ENCODE peak calls at places on chromosomes 11 and 22, in ten cellular contexts. I, K, C, T, Z, W, E, J, O and G are unnamed samples.

GRCh38 chr22:44554411-44554810 is 56.4 kb upstream of the RTL6 start:
- DNase-seq in I (no peak), K (no peak), C (no peak), T (no peak), Z (no peak), W (no peak), E (no peak), J (no peak), O (no peak), G (no peak)

GRCh38 chr11:86458294-86459001 is 83.8 kb downstream of the CCDC81 start:
- DNase-seq in I (no peak), K (no peak), C (no peak), T (no peak), Z (no peak), W (no peak), E (no peak), J (no peak), O (no peak), G (no peak)

GRCh38 chr11:117269856-117270255 is 21.3 kb upstream of the BACE1-AS start:
- DNase-seq in I (no peak), K (no peak), C (no peak), T (no peak), Z (no peak), W (no peak), E (no peak), J (no peak), O (no peak), G (no peak)

GRCh38 chr11:82831364-82831763 is 68.9 kb downstream of the PRCP start:
- DNase-seq in I (no peak), K (no peak), C (no peak), T (no peak), Z (peak; percentile 46), W (no peak), E (no peak), J (no peak), O (no peak), G (no peak)

GRCh38 chr11:104668797-104669463 is 229.3 kb downstream of the CASP12 start:
- DNase-seq in I (peak; percentile 62), K (peak; percentile 81), C (no peak), T (peak; percentile 72), Z (peak; percentile 58), W (peak; percentile 94), E (no peak), J (no peak), O (no peak), G (no peak)

GRCh38 chr11:2762451-2762850 is 62.7 kb upstream of the KCNQ1OT1 start:
- DNase-seq in I (no peak), K (no peak), C (no peak), T (no peak), Z (no peak), W (no peak), E (no peak), J (no peak), O (no peak), G (no peak)

GRCh38 chr11:107249054-107249453 is 208.6 kb downstream of the CWF19L2 start:
- DNase-seq in I (no peak), K (no peak), C (no peak), T (no peak), Z (no peak), W (peak; percentile 29), E (no peak), J (no peak), O (no peak), G (no peak)

GRCh38 chr11:76783901-76784813 is 1.0 kb downstream of the TSKU start:
- DNase-seq in I (peak; percentile 87), K (no peak), C (no peak), T (peak; percentile 62), Z (peak; percentile 79), W (no peak), E (no peak), J (peak; percentile 52), O (peak; percentile 94), G (peak; percentile 83)

GRCh38 chr11:122979103-122979814 is 2.4 kb downstream of the BSX start:
- DNase-seq in I (no peak), K (no peak), C (no peak), T (no peak), Z (no peak), W (no peak), E (no peak), J (no peak), O (peak; percentile 38), G (no peak)

GRCh38 chr11:126053340-126054286 is 9.1 kb downstream of the CDON start:
- DNase-seq in I (no peak), K (no peak), C (no peak), T (no peak), Z (no peak), W (no peak), E (no peak), J (no peak), O (no peak), G (no peak)

GRCh38 chr11:8266246-8267241 is 2.9 kb upstream of the LMO1 start:
- DNase-seq in I (no peak), K (no peak), C (no peak), T (no peak), Z (no peak), W (no peak), E (no peak), J (no peak), O (no peak), G (no peak)

GRCh38 chr11:106159846-106160245 is 82.4 kb downstream of the AASDHPPT start:
- DNase-seq in I (no peak), K (no peak), C (no peak), T (peak; percentile 36), Z (no peak), W (no peak), E (no peak), J (no peak), O (no peak), G (no peak)

GRCh38 chr11:36945384-36945783 is 347.3 kb upstream of the RAG2 start:
- DNase-seq in I (no peak), K (no peak), C (no peak), T (no peak), Z (no peak), W (peak; percentile 5), E (no peak), J (no peak), O (no peak), G (no peak)

GRCh38 chr11:134498326-134499139 is 86.5 kb upstream of the B3GAT1 start:
- DNase-seq in I (no peak), K (no peak), C (no peak), T (no peak), Z (no peak), W (no peak), E (no peak), J (no peak), O (no peak), G (no peak)

GRCh38 chr11:64862914-64863313 is 15.5 kb downstream of the EHD1 start:
- DNase-seq in I (no peak), K (no peak), C (no peak), T (no peak), Z (no peak), W (no peak), E (no peak), J (no peak), O (no peak), G (no peak)

GRCh38 chr11:34345991-34346480 is 11.8 kb downstream of the ABTB2 start:
- DNase-seq in I (no peak), K (no peak), C (no peak), T (peak; percentile 43), Z (no peak), W (no peak), E (no peak), J (no peak), O (no peak), G (no peak)

GRCh38 chr11:19290356-19290755 is 49.6 kb upstream of the E2F8 start:
- DNase-seq in I (no peak), K (no peak), C (no peak), T (no peak), Z (no peak), W (no peak), E (no peak), J (no peak), O (no peak), G (no peak)

GRCh38 chr11:60307507-60308195 is 19.4 kb upstream of the MS4A6E start:
- DNase-seq in I (no peak), K (no peak), C (no peak), T (no peak), Z (no peak), W (no peak), E (no peak), J (no peak), O (no peak), G (no peak)

GRCh38 chr11:56089697-56090096 is 3.4 kb upstream of the OR8I2 start:
- DNase-seq in I (no peak), K (no peak), C (no peak), T (no peak), Z (no peak), W (no peak), E (no peak), J (no peak), O (peak; percentile 28), G (no peak)

GRCh38 chr11:65260302-65260701 is 1.5 kb upstream of the POLA2 start:
- DNase-seq in I (no peak), K (no peak), C (no peak), T (no peak), Z (no peak), W (no peak), E (no peak), J (no peak), O (no peak), G (no peak)